ENCODE peak calls at places on chromosomes 2 and 18, in ten cellular contexts. D is kidney, H is fibroblast of lung, G is GM06990, L is ovary, J is IMR-90, U is heart left ventricle, P is sigmoid colon, T is uterus, Q is right lobe of liver. C is an unnamed sample. For H3K36me3, the result is how much of the 10 kb centered on the place peaks cover.

GRCh38 chr2:222305510-222306392 is 7.0 kb upstream of the PAX3 start:
- DNase-seq in H (no peak), P (no peak), L (no peak), Q (peak), G (no peak), U (no peak), J (no peak), D (no peak), T (no peak), C (no peak)

GRCh38 chr2:38615237-38615636 is 12.5 kb upstream of the HNRNPLL start:
- DNase-seq in U (no peak), J (peak), T (no peak), G (no peak), D (no peak), H (peak), Q (no peak), L (no peak), P (no peak), C (no peak)

GRCh38 chr2:150710916-150711315 is 223.4 kb upstream of the RND3 start:
- DNase-seq in J (no peak), G (no peak), T (no peak), H (no peak), D (no peak), U (no peak), Q (no peak), P (no peak), L (no peak), C (no peak)

GRCh38 chr2:8003462-8004075 is 678.3 kb upstream of the ID2 start:
- DNase-seq in P (peak), H (peak), T (peak), G (no peak), Q (no peak), J (peak), L (peak), U (peak), D (no peak), C (peak)

GRCh38 chr18:55206941-55207340 is 247.7 kb upstream of the CCDC68 start:
- DNase-seq in Q (no peak), T (no peak), H (no peak), G (no peak), J (peak), U (no peak), L (no peak), P (no peak), D (no peak), C (no peak)

GRCh38 chr2:140013556-140014270 is 1233.5 kb upstream of the NXPH2 start:
- DNase-seq in T (no peak), D (no peak), Q (no peak), P (no peak), G (no peak), L (no peak), H (no peak), U (no peak), J (no peak), C (no peak)

GRCh38 chr2:165905854-165906253 is 47.7 kb downstream of the TTC21B start:
- DNase-seq in T (no peak), D (no peak), H (peak), Q (no peak), L (no peak), J (peak), U (no peak), P (no peak), G (no peak), C (no peak)

GRCh38 chr18:23207191-23207955 is 72.1 kb downstream of the CABLES1 start:
- DNase-seq in L (no peak), P (no peak), D (no peak), U (no peak), J (peak), Q (no peak), H (no peak), G (no peak), T (no peak), C (no peak)

GRCh38 chr2:228768818-228769217 is 502.3 kb downstream of the PID1 start:
- DNase-seq in P (no peak), T (no peak), G (no peak), D (no peak), H (peak), Q (no peak), J (peak), L (no peak), U (no peak), C (no peak)

GRCh38 chr18:48838921-48839818 is 111.6 kb downstream of the SMAD7 start:
- DNase-seq in H (peak), G (no peak), L (peak), T (no peak), Q (no peak), U (peak), J (peak), P (no peak), D (peak), C (no peak)

GRCh38 chr2:110732422-110733413 is at the start of gene ACOXL:
- DNase-seq in H (no peak), G (no peak), T (no peak), L (no peak), U (no peak), P (no peak), D (peak), J (no peak), Q (peak), C (peak)

GRCh38 chr18:10798727-10799435 is 273.1 kb downstream of the NAPG start:
- DNase-seq in Q (no peak), L (no peak), P (no peak), U (no peak), G (no peak), H (peak), T (no peak), D (no peak), J (peak), C (no peak)

GRCh38 chr2:75429036-75429435 is 131.7 kb downstream of the EVA1A start:
- DNase-seq in L (no peak), Q (no peak), D (no peak), P (no peak), U (peak), J (no peak), T (no peak), H (no peak), G (no peak), C (no peak)

GRCh38 chr2:20916604-20917286 is 93.8 kb upstream of the LDAH start:
- DNase-seq in L (no peak), D (no peak), H (peak), J (peak), G (no peak), Q (no peak), U (no peak), P (peak), T (no peak), C (no peak)

GRCh38 chr2:189866296-189866695 is 82.0 kb downstream of the PMS1 start:
- DNase-seq in Q (no peak), D (no peak), P (no peak), H (no peak), U (no peak), G (no peak), L (no peak), J (peak), T (no peak), C (no peak)

GRCh38 chr18:10579079-10579867 is 53.4 kb downstream of the NAPG start:
- DNase-seq in Q (no peak), L (no peak), J (peak), H (peak), D (no peak), T (no peak), G (no peak), P (no peak), U (no peak), C (no peak)

GRCh38 chr2:10405441-10405840 is 42.7 kb downstream of the ODC1 start:
- DNase-seq in H (peak), L (no peak), T (peak), Q (no peak), D (peak), P (peak), J (peak), U (peak), G (no peak), C (no peak)

GRCh38 chr2:29209551-29209950 is 94.3 kb downstream of the CLIP4 start:
- DNase-seq in T (no peak), P (no peak), L (no peak), G (no peak), H (no peak), U (no peak), J (no peak), Q (no peak), D (no peak), C (no peak)

GRCh38 chr2:74544634-74545033 is 9.1 kb downstream of the LOXL3 start:
- DNase-seq in J (no peak), U (no peak), L (no peak), G (no peak), T (no peak), H (no peak), Q (no peak), P (no peak), D (no peak), C (no peak)

GRCh38 chr18:40066368-40066767 is 1888.7 kb upstream of the PIK3C3 start:
- DNase-seq in L (no peak), U (no peak), P (no peak), J (no peak), D (no peak), G (no peak), Q (no peak), H (no peak), T (no peak), C (no peak)

GRCh38 chr2:9770308-9771100 is 72.8 kb upstream of the TAF1B start:
- DNase-seq in Q (no peak), D (no peak), J (peak), L (peak), H (peak), U (peak), P (peak), T (peak), G (no peak), C (peak)

DNA sequence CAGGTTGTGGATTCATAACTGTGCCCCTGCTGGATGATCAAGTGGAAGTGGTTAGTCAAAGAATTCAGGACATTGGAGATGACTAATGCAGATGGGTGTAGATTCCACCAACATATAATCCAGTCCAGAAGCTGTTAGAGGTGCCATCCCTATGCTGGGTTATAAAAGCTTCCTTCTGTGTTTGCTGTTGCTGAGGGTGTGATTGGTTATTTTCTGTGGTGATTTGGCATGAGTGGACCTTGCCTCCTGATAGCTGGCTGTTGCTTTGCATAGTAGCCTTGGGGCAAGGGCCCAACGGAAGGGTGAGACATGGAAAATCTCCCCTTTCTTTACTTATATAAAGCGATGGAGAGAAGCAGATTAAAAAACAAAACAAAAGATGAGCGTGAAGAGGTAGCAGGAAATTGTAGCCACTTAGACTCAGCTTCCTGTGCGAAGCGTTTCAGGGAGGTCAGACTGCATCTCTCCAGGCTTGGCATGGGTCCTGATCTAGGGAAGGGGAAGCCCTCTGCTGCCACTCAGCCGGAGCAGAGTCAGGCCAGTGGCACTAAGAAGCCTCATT is 190.4 kb downstream of the FMNL2 start:
- DNase-seq in U (peak), H (no peak), P (no peak), L (peak), T (no peak), G (no peak), Q (peak), D (no peak), J (peak), C (peak)
- H3K36me3 ChIP-seq in U (under half), H (under half), P (under half), L (under half), T (under half), G (under half), Q (under half), D (under half), J (under half), C (under half)

GRCh38 chr2:65349863-65350262 is 82.5 kb downstream of the SPRED2 start:
- DNase-seq in P (peak), J (peak), U (peak), Q (peak), T (peak), G (no peak), H (peak), L (peak), D (no peak), C (peak)

GRCh38 chr2:65351234-65351947 is 81.0 kb downstream of the SPRED2 start:
- DNase-seq in H (peak), T (no peak), D (no peak), G (no peak), L (no peak), U (peak), P (no peak), Q (no peak), J (peak), C (no peak)

GRCh38 chr2:65351948-65352595 is 80.3 kb downstream of the SPRED2 start:
- DNase-seq in H (no peak), G (no peak), D (no peak), L (no peak), J (no peak), U (no peak), T (no peak), P (no peak), Q (no peak), C (no peak)

GRCh38 chr2:65353046-65353445 is 79.4 kb downstream of the SPRED2 start:
- DNase-seq in U (no peak), J (no peak), L (no peak), D (no peak), H (no peak), P (no peak), T (no peak), Q (no peak), G (no peak), C (no peak)

GRCh38 chr2:65350714-65351113 is 81.7 kb downstream of the SPRED2 start:
- DNase-seq in P (no peak), U (no peak), G (peak), D (no peak), T (no peak), L (no peak), Q (no peak), H (no peak), J (no peak), C (no peak)
- TF ChIP-seq CTCF in P (peak), U (peak), G (peak), D (no peak), T (no peak), L (no peak), Q (no peak), H (peak), J (peak), C (no peak)

GRCh38 chr2:216626875-216627245 is 6.4 kb upstream of the IGFBP2 start:
- DNase-seq in U (no peak), T (no peak), Q (no peak), L (no peak), H (no peak), J (no peak), G (no peak), P (no peak), D (no peak), C (no peak)

GRCh38 chr2:216621292-216621691 is 11.9 kb upstream of the IGFBP2 start:
- DNase-seq in G (no peak), J (no peak), H (no peak), D (no peak), P (no peak), L (no peak), U (no peak), T (no peak), Q (no peak), C (peak)

GRCh38 chr2:216622526-216622925 is 10.7 kb upstream of the IGFBP2 start:
- DNase-seq in J (no peak), Q (no peak), G (no peak), U (no peak), D (no peak), T (no peak), L (no peak), H (no peak), P (no peak), C (no peak)

GRCh38 chr2:216626168-216626874 is 6.9 kb upstream of the IGFBP2 start:
- DNase-seq in L (no peak), H (no peak), T (no peak), U (no peak), Q (no peak), J (no peak), P (no peak), G (no peak), D (no peak), C (no peak)

DNA sequence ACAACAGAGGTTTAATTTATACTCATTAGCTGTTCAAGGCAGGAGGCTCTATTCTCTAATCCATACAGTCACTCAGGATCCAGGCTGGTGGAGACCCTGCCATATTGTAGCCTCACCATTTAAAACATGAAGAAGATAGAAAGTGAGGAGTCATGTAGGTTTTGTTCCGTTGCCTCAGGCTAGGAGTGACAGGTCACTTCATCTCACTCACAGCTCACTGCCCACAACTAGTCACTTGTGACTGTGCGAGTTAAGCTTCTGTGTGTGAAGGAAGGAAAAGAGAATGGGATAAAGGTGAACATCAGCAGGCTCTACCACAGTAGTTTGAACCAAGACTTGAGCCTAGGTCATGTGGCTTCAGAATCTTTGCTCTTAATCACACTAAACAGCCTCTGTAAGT is 9.0 kb upstream of the IGFBP2 start:
- DNase-seq in J (no peak), T (no peak), G (no peak), L (no peak), Q (no peak), H (no peak), P (no peak), D (no peak), U (no peak), C (no peak)
- H3K4me3 ChIP-seq in J (no peak), T (no peak), G (no peak), L (no peak), Q (no peak), H (no peak), P (no peak), D (no peak), U (no peak), C (no peak)

GRCh38 chr2:218627939-218628338 is 20.2 kb downstream of the PLCD4 start:
- DNase-seq in D (no peak), L (no peak), H (no peak), Q (no peak), T (no peak), J (no peak), P (no peak), U (no peak), G (no peak), C (no peak)

GRCh38 chr2:218635719-218636118 is 23.7 kb downstream of the ZNF142 start:
- DNase-seq in L (no peak), U (no peak), P (no peak), H (no peak), Q (no peak), T (no peak), J (no peak), G (no peak), D (no peak), C (no peak)

GRCh38 chr2:218626369-218626768 is 18.7 kb downstream of the PLCD4 start:
- DNase-seq in T (no peak), Q (no peak), U (no peak), G (no peak), L (no peak), J (no peak), D (no peak), P (no peak), H (no peak), C (no peak)

DNA sequence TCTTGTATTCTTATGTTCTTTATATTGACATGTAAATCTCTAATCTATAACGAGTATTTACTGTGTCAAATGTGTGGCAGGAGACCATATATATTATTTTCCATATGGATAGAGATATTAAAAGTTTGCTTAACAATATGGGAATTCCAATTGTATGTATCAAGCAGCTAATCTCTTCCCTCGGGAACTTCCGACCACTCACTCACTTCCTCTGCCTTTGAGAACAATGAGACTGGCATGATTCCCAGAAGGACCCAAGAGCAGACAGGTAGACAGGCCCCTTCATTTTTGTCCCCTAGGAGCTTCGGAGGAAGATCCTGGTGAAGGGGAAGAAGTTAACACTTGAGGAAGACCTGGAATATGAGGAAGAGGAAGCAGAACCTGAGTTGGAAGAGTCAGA is 24.1 kb downstream of the PLCD4 start:
- DNase-seq in G (no peak), J (peak), Q (no peak), D (no peak), U (no peak), P (no peak), L (no peak), T (no peak), H (no peak), C (no peak)
- H3K36me3 ChIP-seq in G (under half), J (under half), Q (under half), D (under half), U (under half), P (under half), L (under half), T (under half), H (under half), C (under half)

GRCh38 chr18:79818631-79819030 is 20.9 kb downstream of the KCNG2 start:
- DNase-seq in H (no peak), U (peak), G (no peak), L (no peak), D (no peak), P (no peak), J (no peak), Q (no peak), T (no peak), C (no peak)
- TF ChIP-seq CTCF in H (no peak), U (no peak), G (no peak), L (no peak), D (no peak), P (no peak), J (no peak), Q (no peak), T (no peak), C (no peak)

GRCh38 chr2:197997083-197997541 is 192.7 kb downstream of the PLCL1 start:
- DNase-seq in J (no peak), P (no peak), T (no peak), Q (no peak), H (no peak), U (no peak), D (no peak), G (no peak), L (no peak), C (no peak)
- H3K4me3 ChIP-seq in J (no peak), P (no peak), T (no peak), Q (no peak), H (no peak), U (no peak), D (no peak), G (no peak), L (no peak), C (no peak)

C was measured in mucosa of descending colon.